ENCODE peak calls at places on chromosomes 13 and 19, in four cellular contexts. E is GM12892, N is lower leg skin, S is uterus. G is an unnamed sample.

GRCh38 chr13:83950284-83950683 is 68.0 kb upstream of the SLITRK1 start:
- DNase-seq in E (no peak), N (no peak), S (no peak), G (no peak)

GRCh38 chr19:13872695-13873389 is 4.1 kb upstream of the NANOS3 start:
- DNase-seq in E (no peak), N (no peak), S (no peak), G (peak)

GRCh38 chr19:28424662-28425430 is 788.1 kb downstream of the UQCRFS1 start:
- DNase-seq in E (no peak), N (no peak), S (no peak), G (no peak)

GRCh38 chr13:93680329-93680728 is 453.7 kb downstream of the GPC6 start:
- DNase-seq in E (no peak), N (no peak), S (no peak), G (no peak)

GRCh38 chr13:95793018-95793555 is 116.1 kb downstream of the DNAJC3 start:
- DNase-seq in E (no peak), N (no peak), S (no peak), G (no peak)

GRCh38 chr13:112771139-112771876 is 81.5 kb downstream of the ATP11A start:
- DNase-seq in E (no peak), N (no peak), S (no peak), G (no peak)

GRCh38 chr13:43725460-43725859 is 61.3 kb downstream of the ENOX1 start:
- DNase-seq in E (no peak), N (no peak), S (no peak), G (no peak)

GRCh38 chr19:15194938-15195337 is 5.9 kb downstream of the NOTCH3 start:
- DNase-seq in E (no peak), N (no peak), S (no peak), G (no peak)

GRCh38 chr19:35153701-35154534 is 617 bp upstream of the FXYD5 start:
- DNase-seq in E (peak), N (no peak), S (no peak), G (peak)

GRCh38 chr13:53341144-53341510 is 312.5 kb downstream of the OLFM4 start:
- DNase-seq in E (no peak), N (no peak), S (no peak), G (no peak)

GRCh38 chr13:79361299-79361698 is 44.8 kb downstream of the RBM26 start:
- DNase-seq in E (no peak), N (no peak), S (no peak), G (no peak)

GRCh38 chr13:36211567-36211966 is 2.8 kb downstream of the SOHLH2 start:
- DNase-seq in E (no peak), N (no peak), S (no peak), G (no peak)

GRCh38 chr13:72500851-72501250 is 226.6 kb downstream of the MZT1 start:
- DNase-seq in E (no peak), N (no peak), S (no peak), G (no peak)

GRCh38 chr13:25882732-25883357 is 169.0 kb downstream of the SHISA2 start:
- DNase-seq in E (no peak), N (no peak), S (no peak), G (no peak)

GRCh38 chr13:24506698-24507335 is 5.8 kb downstream of the PARP4 start:
- DNase-seq in E (no peak), N (no peak), S (no peak), G (no peak)

GRCh38 chr19:42090687-42091086 is 14.7 kb downstream of the ZNF574 start:
- DNase-seq in E (no peak), N (no peak), S (no peak), G (no peak)

GRCh38 chr19:42088471-42089190 is 12.7 kb downstream of the ZNF574 start:
- DNase-seq in E (no peak), N (no peak), S (no peak), G (no peak)

GRCh38 chr19:42091300-42092266 is 15.6 kb downstream of the ZNF574 start:
- DNase-seq in E (no peak), N (no peak), S (no peak), G (no peak)

GRCh38 chr19:42089191-42089750 is 13.3 kb downstream of the ZNF574 start:
- DNase-seq in E (no peak), N (no peak), S (no peak), G (no peak)

GRCh38 chr19:42089772-42090171 is 13.8 kb downstream of the ZNF574 start:
- DNase-seq in E (no peak), N (no peak), S (no peak), G (no peak)
- TF ChIP-seq POLR2A in E (no peak), N (no peak), S (no peak), G (no peak)

DNA sequence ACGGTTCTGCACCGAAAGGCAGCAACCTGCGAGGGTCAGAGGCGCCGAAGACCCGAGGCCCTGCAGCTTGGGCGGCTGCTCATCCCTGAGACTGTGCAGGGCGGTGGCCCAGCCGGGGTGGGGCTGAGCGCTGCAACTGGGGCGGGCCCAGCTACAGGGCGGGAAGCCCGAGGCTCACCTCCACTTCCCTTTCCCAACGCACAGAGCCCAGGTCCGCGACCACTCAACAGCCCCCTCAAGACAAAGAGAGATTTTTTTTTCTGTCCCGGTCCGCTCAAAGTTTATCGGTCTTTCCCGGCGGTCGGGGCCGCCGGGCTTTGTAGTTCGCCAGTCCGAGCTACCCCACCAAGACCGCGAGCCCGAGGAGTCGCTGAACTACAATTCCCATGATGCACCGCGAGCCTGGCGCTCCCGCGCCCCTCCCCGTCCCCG is 573 bp downstream of the KATNAL1 start:
- DNase-seq in E (peak), N (peak), S (peak), G (peak)
- TF ChIP-seq POLR2A in E (peak), N (no peak), S (no peak), G (no peak)

DNA sequence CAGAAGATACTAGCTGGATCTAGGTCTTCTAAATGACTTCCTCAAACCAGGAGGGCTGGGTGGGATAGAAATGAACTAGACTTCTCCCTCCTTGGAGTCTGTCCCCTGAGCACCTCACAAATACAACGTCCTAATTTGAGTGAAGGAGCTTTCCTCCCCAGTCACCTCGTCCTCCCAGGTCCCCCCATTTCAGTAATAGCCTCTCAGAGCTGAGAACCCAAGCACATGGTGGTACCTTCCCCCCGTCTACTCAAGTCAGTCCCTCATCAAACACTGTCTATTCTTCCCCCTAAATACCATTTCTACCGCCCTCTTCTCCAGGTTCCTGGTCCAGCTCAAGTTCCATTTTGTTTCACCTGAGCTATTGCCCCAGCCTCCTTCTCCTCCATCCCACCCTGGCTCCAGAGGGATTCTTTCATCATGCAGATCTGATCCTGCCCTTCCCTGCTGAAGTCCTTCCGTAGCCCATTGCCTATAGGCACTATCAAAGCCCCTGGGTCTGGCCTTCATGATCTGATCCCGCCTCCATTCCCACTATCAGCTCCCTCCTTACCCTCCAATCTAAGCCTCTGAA is 5.3 kb upstream of the PRKCG start:
- DNase-seq in E (no peak), N (no peak), S (no peak), G (no peak)
- TF ChIP-seq POLR2A in E (no peak), N (no peak), S (no peak), G (no peak)

GRCh38 chr19:40718774-40719391 is 2.0 kb downstream of the ITPKC start:
- DNase-seq in E (no peak), N (peak), S (peak), G (no peak)
- TF ChIP-seq POLR2A in E (peak), N (no peak), S (no peak), G (no peak)

GRCh38 chr19:2232286-2233151 is 3.6 kb downstream of the PLEKHJ1 start:
- DNase-seq in E (no peak), N (no peak), S (no peak), G (no peak)
- TF ChIP-seq POLR2A in E (no peak), N (no peak), S (no peak), G (no peak)

DNA sequence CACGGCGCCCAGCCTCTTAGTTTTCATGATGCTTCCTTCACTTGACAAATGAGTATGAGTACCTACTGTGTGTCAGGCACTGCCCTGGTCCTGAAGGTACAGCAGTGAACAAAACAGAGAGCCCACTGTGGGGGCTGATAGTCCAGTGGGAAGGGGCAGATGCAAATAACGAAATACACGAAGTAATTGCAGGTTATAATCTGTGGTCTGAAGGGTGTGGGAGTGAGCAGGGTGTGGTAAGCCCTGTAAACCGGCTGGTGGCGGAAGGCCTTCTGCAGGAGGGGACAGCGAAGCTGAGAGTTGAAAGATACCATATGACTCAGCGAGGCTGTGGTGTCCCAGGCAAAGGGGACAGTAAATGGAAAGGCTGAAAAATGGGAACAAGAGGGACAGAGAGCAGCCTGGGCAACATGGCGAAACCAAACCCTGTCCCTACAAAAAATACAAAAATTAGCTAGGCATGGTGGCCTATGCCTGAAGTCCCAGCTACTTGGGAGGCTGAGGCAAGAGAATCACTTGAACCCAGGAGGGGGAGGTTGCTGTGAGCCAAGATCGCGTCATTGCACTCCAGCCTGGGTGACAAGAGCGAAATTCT is 60.5 kb downstream of the MAP4K1 start:
- DNase-seq in E (no peak), N (no peak), S (no peak), G (no peak)
- TF ChIP-seq POLR2A in E (no peak), N (no peak), S (no peak), G (no peak)

DNA sequence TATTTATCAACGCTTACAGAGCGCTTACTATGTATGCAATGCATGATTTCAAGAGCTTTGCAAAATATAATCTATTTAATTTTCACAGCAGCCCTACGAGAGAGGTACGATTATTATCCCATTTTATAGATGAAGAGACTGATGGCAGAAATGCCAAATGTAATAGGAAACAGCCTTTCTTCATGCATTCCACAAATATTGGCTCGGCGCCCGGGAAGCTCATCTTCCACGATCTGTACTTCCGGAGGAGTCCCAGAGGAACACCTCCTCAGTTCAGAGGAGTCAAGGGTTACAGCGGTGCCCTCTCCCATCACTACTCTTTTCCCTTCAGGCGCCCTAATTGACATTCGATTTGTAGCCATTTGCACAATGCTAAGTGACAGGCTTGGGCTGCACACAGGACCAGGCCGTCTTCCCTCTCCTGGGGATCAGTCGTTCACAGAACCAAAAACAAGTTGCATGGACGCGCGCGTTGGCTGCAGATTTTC is 1.1 kb upstream of the ARHGAP35 start:
- DNase-seq in E (no peak), N (peak), S (peak), G (no peak)
- TF ChIP-seq POLR2A in E (no peak), N (no peak), S (no peak), G (no peak)

G was measured in GM12891.